ENCODE peak calls at places on chromosome 9, in five cellular contexts. C is effector memory CD8-positive, alpha-beta T cell; J is AG09309; L is activated naive CD8-positive, alpha-beta T cell treated with anti-CD3 and anti-CD28 coated beads, Interleukin-2, amount 50 U/mL, for 24 hours; Y is nephron progenitor cell. X is an unnamed sample.

GRCh38 chr9:137339045-137339444 is 37.0 kb upstream of the NRARP start:
- DNase-seq in C (no peak), J (no peak), L (no peak), Y (no peak), X (no peak)

GRCh38 chr9:138049085-138049778 is 171.7 kb downstream of the CACNA1B start:
- DNase-seq in C (no peak), J (no peak), L (no peak), Y (no peak), X (no peak)

GRCh38 chr9:21919377-21920362 is 74.5 kb downstream of the CDKN2A start:
- DNase-seq in C (peak), J (peak), L (no peak), Y (no peak), X (peak)

GRCh38 chr9:108526518-108526917 is 329.3 kb downstream of the ACTL7B start:
- DNase-seq in C (no peak), J (no peak), L (no peak), Y (no peak), X (no peak)

GRCh38 chr9:137461663-137462395 is 2.7 kb upstream of the NSMF start:
- DNase-seq in C (peak), J (no peak), L (peak), Y (peak), X (no peak)

GRCh38 chr9:93020785-93021670 is 37.5 kb upstream of the SUSD3 start:
- DNase-seq in C (peak), J (no peak), L (peak), Y (no peak), X (no peak)

GRCh38 chr9:71285191-71285656 is 163.8 kb upstream of the TRPM3 start:
- DNase-seq in C (peak), J (peak), L (peak), Y (peak), X (peak)

GRCh38 chr9:92639791-92640271 is 30.1 kb downstream of the IPPK start:
- DNase-seq in C (no peak), J (no peak), L (no peak), Y (no peak), X (no peak)

GRCh38 chr9:88897081-88897480 is 94.2 kb upstream of the S1PR3 start:
- DNase-seq in C (no peak), J (no peak), L (no peak), Y (no peak), X (no peak)

GRCh38 chr9:135624282-135624681 is 15.1 kb downstream of the GLT6D1 start:
- DNase-seq in C (no peak), J (no peak), L (no peak), Y (no peak), X (no peak)

GRCh38 chr9:120627073-120627472 is 47.1 kb upstream of the CDK5RAP2 start:
- DNase-seq in C (no peak), J (no peak), L (no peak), Y (no peak), X (no peak)

GRCh38 chr9:135494791-135495559 is 5.5 kb upstream of the MRPS2 start:
- DNase-seq in C (no peak), J (no peak), L (no peak), Y (no peak), X (no peak)

GRCh38 chr9:136944094-136944518 is 432 bp downstream of the FBXW5 start:
- DNase-seq in C (no peak), J (peak), L (no peak), Y (no peak), X (peak)

GRCh38 chr9:124724415-124725067 is 46.6 kb downstream of the NR6A1 start:
- DNase-seq in C (no peak), J (no peak), L (no peak), Y (no peak), X (no peak)

GRCh38 chr9:99253772-99254431 is 31.8 kb downstream of the SEC61B start:
- DNase-seq in C (peak), J (peak), L (peak), Y (no peak), X (no peak)

GRCh38 chr9:127786773-127787123 is 914 bp downstream of the CDK9 start:
- DNase-seq in C (no peak), J (no peak), L (no peak), Y (no peak), X (no peak)

GRCh38 chr9:130825809-130826208 is 9.2 kb upstream of the ABL1 start:
- DNase-seq in C (no peak), J (no peak), L (no peak), Y (no peak), X (no peak)

GRCh38 chr9:120587357-120587756 is 7.4 kb upstream of the CDK5RAP2 start:
- DNase-seq in C (no peak), J (no peak), L (no peak), Y (no peak), X (no peak)

GRCh38 chr9:108443741-108444140 is 412.0 kb downstream of the ACTL7B start:
- DNase-seq in C (no peak), J (no peak), L (no peak), Y (no peak), X (no peak)

GRCh38 chr9:121207371-121207940 is 5.8 kb upstream of the RAB14 start:
- DNase-seq in C (no peak), J (no peak), L (no peak), Y (no peak), X (no peak)

GRCh38 chr9:36837431-36838405 is 196.3 kb downstream of the PAX5 start:
- DNase-seq in C (no peak), J (no peak), L (no peak), Y (no peak), X (no peak)

GRCh38 chr9:8679405-8679951 is 879.9 kb upstream of the DMAC1 start:
- DNase-seq in C (no peak), J (no peak), L (no peak), Y (no peak), X (no peak)

GRCh38 chr9:131700076-131700475 is 39.8 kb downstream of the RAPGEF1 start:
- DNase-seq in C (no peak), J (no peak), L (no peak), Y (no peak), X (no peak)

GRCh38 chr9:83011611-83012010 is 51.3 kb downstream of the RASEF start:
- DNase-seq in C (no peak), J (no peak), L (no peak), Y (no peak), X (peak)